ENCODE peak calls at places on chromosome 22, in eight cellular contexts. U, O, N, G, A, X, I and L are unnamed samples.
A peak's percentile ranks its signal among the peaks of the same experiment; 100 is the strongest.

GRCh38 chr22:45170001-45170466 is 6.3 kb downstream of the NUP50 start:
- DNase-seq in O (no peak), I (no peak), U (no peak), A (no peak), G (no peak), N (no peak), X (no peak), L (no peak)

GRCh38 chr22:23826510-23827350 is 12.1 kb downstream of the DERL3 start:
- DNase-seq in O (no peak), N (no peak), A (no peak), U (no peak), I (no peak), X (no peak), G (no peak), L (no peak)

GRCh38 chr22:46087816-46088277 is 62.5 kb upstream of the PPARA start:
- DNase-seq in O (no peak), N (no peak), U (no peak), X (peak; percentile 43), G (peak; percentile 84), A (no peak), I (no peak), L (peak; percentile 98)

GRCh38 chr22:27614291-27615007 is 187.1 kb downstream of the MN1 start:
- DNase-seq in N (no peak), U (no peak), G (no peak), I (no peak), O (no peak), X (no peak), A (no peak), L (no peak)

GRCh38 chr22:37906364-37907008 is 389 bp downstream of the MICALL1 start:
- DNase-seq in G (no peak), U (no peak), N (no peak), X (no peak), A (peak; percentile 23), O (no peak), I (peak; percentile 14), L (no peak)

GRCh38 chr22:28514314-28514713 is 165.3 kb downstream of the TTC28 start:
- DNase-seq in U (no peak), A (no peak), N (no peak), I (no peak), G (no peak), O (no peak), X (no peak), L (no peak)

GRCh38 chr22:44094751-44095302 is 70.7 kb downstream of the PARVB start:
- DNase-seq in U (no peak), A (no peak), N (no peak), X (no peak), G (no peak), O (no peak), I (no peak), L (no peak)

GRCh38 chr22:27075028-27075678 is 417.8 kb downstream of the MIAT start:
- DNase-seq in O (no peak), G (no peak), U (no peak), N (peak; percentile 80), A (no peak), X (no peak), I (no peak), L (no peak)

GRCh38 chr22:50504245-50505211 is 3.0 kb downstream of the LMF2 start:
- DNase-seq in N (no peak), X (no peak), I (no peak), A (no peak), U (no peak), O (no peak), G (no peak), L (no peak)

GRCh38 chr22:46053563-46054090 is 76.7 kb upstream of the WNT7B start:
- DNase-seq in I (peak; percentile 46), O (no peak), G (peak; percentile 92), A (peak; percentile 40), U (no peak), X (no peak), N (no peak), L (no peak)

GRCh38 chr22:45320326-45320976 is 10.7 kb downstream of the FAM118A start:
- DNase-seq in A (no peak), N (no peak), X (no peak), O (no peak), I (no peak), U (no peak), G (no peak), L (no peak)

GRCh38 chr22:47090591-47091240 is 328.3 kb downstream of the TBC1D22A start:
- DNase-seq in N (peak; percentile 85), G (no peak), O (no peak), U (peak; percentile 78), A (peak; percentile 36), I (no peak), X (no peak), L (no peak)

GRCh38 chr22:42621505-42622002 is 6.9 kb upstream of the POLDIP3 start:
- DNase-seq in N (peak; percentile 96), U (no peak), A (peak; percentile 44), X (no peak), I (peak; percentile 44), G (peak; percentile 88), O (no peak), L (no peak)

GRCh38 chr22:46352691-46353386 is 17.3 kb downstream of the TRMU start:
- DNase-seq in N (peak; percentile 61), X (no peak), O (no peak), A (no peak), I (no peak), U (no peak), G (peak; percentile 81), L (no peak)

GRCh38 chr22:50160947-50161346 is 9.6 kb upstream of the PANX2 start:
- DNase-seq in A (no peak), G (no peak), N (peak; percentile 47), X (no peak), U (no peak), O (no peak), I (no peak), L (no peak)

GRCh38 chr22:50114221-50114981 is 24.6 kb downstream of the MOV10L1 start:
- DNase-seq in O (no peak), N (no peak), I (no peak), A (no peak), G (peak; percentile 76), U (no peak), X (no peak), L (no peak)

GRCh38 chr22:19880786-19881569 is 26.3 kb upstream of the GNB1L start:
- DNase-seq in U (no peak), N (peak; percentile 98), X (no peak), G (peak; percentile 67), I (no peak), O (no peak), A (no peak), L (peak; percentile 71)